ENCODE peak calls at places on chromosomes 12 and 14, in four cellular contexts. L, S, M and H are unnamed samples.

GRCh38 chr14:92844220-92844619 is 50.1 kb downstream of the GOLGA5 start:
- DNase-seq in L (no peak), S (no peak), M (peak), H (no peak)

GRCh38 chr14:104598461-104599273 is 5.9 kb downstream of the TMEM179 start:
- DNase-seq in L (no peak), S (no peak), M (no peak), H (peak)

GRCh38 chr12:108694812-108695278 is 36.5 kb downstream of the CORO1C start:
- DNase-seq in L (no peak), S (no peak), M (no peak), H (no peak)

GRCh38 chr14:91270619-91271018 is 26.1 kb upstream of the GPR68 start:
- DNase-seq in L (no peak), S (no peak), M (no peak), H (peak)

GRCh38 chr12:13204428-13204827 is 7.9 kb downstream of the EMP1 start:
- DNase-seq in L (no peak), S (no peak), M (no peak), H (no peak)

GRCh38 chr14:65361920-65362319 is 50.6 kb upstream of the FUT8 start:
- DNase-seq in L (no peak), S (no peak), M (no peak), H (no peak)

GRCh38 chr12:82714427-82714826 is 27.7 kb downstream of the TMTC2 start:
- DNase-seq in L (no peak), S (no peak), M (no peak), H (no peak)

GRCh38 chr12:94644622-94645021 is 5.7 kb downstream of the TMCC3 start:
- DNase-seq in L (no peak), S (no peak), M (peak), H (no peak)

GRCh38 chr14:78644824-78645559 is 474.8 kb downstream of the NRXN3 start:
- DNase-seq in L (no peak), S (no peak), M (no peak), H (no peak)

GRCh38 chr12:45464699-45465098 is 248.8 kb downstream of the ANO6 start:
- DNase-seq in L (no peak), S (no peak), M (no peak), H (peak)

GRCh38 chr14:104436741-104437701 is 142.5 kb upstream of the C14orf180 start:
- DNase-seq in L (no peak), S (peak), M (no peak), H (peak)

GRCh38 chr14:95442016-95442632 is 74.3 kb downstream of the SYNE3 start:
- DNase-seq in L (no peak), S (no peak), M (no peak), H (no peak)

GRCh38 chr12:24913953-24914352 is 34.9 kb downstream of the BCAT1 start:
- DNase-seq in L (no peak), S (no peak), M (no peak), H (no peak)

GRCh38 chr12:989751-990278 is 1.2 kb upstream of the ERC1 start:
- DNase-seq in L (peak), S (no peak), M (no peak), H (peak)

GRCh38 chr12:114668151-114668891 is 15.7 kb downstream of the TBX3 start:
- DNase-seq in L (peak), S (peak), M (no peak), H (peak)

GRCh38 chr14:76782115-76782884 is 21.0 kb downstream of the VASH1 start:
- DNase-seq in L (no peak), S (peak), M (no peak), H (no peak)

GRCh38 chr12:40957417-40957816 is 230.7 kb upstream of the PDZRN4 start:
- DNase-seq in L (no peak), S (no peak), M (no peak), H (no peak)

GRCh38 chr12:122843472-122843871 is 8.2 kb downstream of the HIP1R start:
- DNase-seq in L (no peak), S (no peak), M (no peak), H (peak)

GRCh38 chr12:38508246-38508645 is 191.7 kb downstream of the ALG10B start:
- DNase-seq in L (no peak), S (no peak), M (no peak), H (no peak)

GRCh38 chr12:130775953-130776856 is 60.1 kb upstream of the RIMBP2 start:
- DNase-seq in L (peak), S (peak), M (no peak), H (no peak)

GRCh38 chr12:63151061-63151897 is at the start of gene AVPR1A:
- DNase-seq in L (no peak), S (peak), M (no peak), H (peak)

GRCh38 chr14:68649461-68650189 is 143.2 kb downstream of the ZFP36L1 start:
- DNase-seq in L (no peak), S (peak), M (no peak), H (no peak)

GRCh38 chr12:48601013-48601756 is 31.3 kb upstream of the LALBA start:
- DNase-seq in L (no peak), S (peak), M (peak), H (no peak)

GRCh38 chr12:111312708-111313107 is 56.2 kb downstream of the PHETA1 start:
- DNase-seq in L (no peak), S (no peak), M (no peak), H (no peak)

GRCh38 chr12:107822356-107822755 is 47.9 kb downstream of the ASCL4 start:
- DNase-seq in L (no peak), S (no peak), M (no peak), H (no peak)

GRCh38 chr12:127327986-127328385 is 939.0 kb upstream of the TMEM132C start:
- DNase-seq in L (no peak), S (no peak), M (no peak), H (no peak)

GRCh38 chr12:70366581-70367267 is 634 bp downstream of the KCNMB4 start:
- DNase-seq in L (peak), S (peak), M (no peak), H (peak)

GRCh38 chr12:78120866-78121590 is 290.3 kb downstream of the NAV3 start:
- DNase-seq in L (no peak), S (no peak), M (no peak), H (peak)

GRCh38 chr12:68199127-68199526 is 26.5 kb downstream of the IL26 start:
- DNase-seq in L (no peak), S (no peak), M (no peak), H (no peak)

DNA sequence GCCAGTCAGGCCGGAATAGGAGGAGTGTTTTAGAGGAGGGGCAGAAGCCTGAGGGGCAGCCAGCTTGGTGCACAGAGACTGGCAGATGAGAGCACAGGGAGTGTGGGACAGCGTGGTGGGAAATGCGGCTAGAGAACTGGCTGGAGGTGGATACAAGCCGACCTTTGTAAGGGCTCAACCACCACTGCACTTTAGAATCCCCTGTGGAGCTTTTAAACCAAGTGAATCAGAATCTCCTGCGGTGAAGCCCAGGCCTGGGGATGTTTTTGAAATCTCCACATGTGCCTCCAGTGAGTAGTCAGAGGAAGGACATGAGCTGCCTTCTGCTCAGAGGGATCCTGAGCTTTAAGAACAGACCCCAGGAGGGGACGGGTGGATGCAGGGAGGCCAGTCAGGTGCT is 10.9 kb upstream of the PCED1B start:
- DNase-seq in L (no peak), S (peak), M (no peak), H (no peak)
- TF ChIP-seq TCF12 in L (no peak), S (no peak), M (no peak), H (no peak)

DNA sequence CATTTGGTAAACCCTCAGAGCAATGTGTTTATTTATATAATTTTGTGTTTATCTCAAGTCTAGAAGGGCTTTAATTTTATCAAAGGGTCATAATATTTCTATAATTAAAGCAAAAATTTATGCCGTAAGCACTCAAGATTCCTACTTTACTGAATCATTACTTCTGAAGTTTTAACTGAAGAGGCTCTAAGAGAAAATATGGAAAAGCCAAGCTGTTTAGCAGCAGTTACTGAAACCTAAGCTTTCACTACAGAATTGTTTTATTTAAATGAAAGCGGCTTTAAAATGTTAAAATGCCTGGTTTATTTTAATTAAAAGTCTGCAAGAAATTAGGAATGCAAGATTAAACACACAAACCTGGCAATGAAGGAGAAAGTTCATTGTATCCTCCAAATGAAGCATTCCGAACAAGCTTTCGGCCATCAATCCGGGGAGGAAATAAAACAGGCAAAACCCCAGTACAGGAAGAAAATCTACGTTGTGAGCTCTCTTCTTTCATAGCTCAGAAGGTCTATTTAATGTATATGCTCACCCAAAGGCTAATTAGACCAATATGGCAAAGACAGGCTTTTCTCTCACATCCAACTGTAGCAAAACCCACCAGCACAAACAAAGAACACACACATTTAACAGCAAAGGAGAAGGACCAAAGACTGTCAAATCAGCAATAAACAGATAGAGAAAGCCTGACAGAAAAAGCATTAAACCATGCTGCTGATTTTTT is 74.1 kb upstream of the BBS10 start:
- DNase-seq in L (no peak), S (no peak), M (no peak), H (peak)
- TF ChIP-seq TAF1 in L (no peak), S (no peak), M (no peak), H (no peak)

DNA sequence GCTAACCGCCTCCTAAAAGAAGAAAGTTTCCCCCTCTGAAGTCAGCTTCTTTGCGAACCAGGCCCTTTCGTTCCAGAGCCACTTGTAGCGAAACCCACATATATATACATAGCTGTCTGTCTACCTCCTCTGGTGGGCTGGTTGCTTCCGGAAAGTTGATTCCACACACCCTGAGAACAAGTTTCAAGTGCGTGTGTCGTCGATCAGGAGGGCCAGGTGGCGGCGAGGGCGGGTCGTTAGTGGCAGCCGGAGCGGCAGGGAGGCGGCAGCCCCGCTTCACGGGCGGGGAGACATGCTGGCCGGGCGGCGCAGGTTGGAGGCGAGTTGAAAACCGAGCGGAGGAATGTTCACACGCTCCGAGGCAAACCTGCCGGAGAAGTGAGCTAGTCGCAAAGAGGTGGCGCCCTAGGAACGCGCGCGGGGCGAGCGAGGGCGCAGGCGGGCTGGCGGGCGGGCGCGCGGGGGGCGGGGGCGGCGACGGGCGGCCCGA is 2.6 kb downstream of the PTHLH start:
- DNase-seq in L (peak), S (peak), M (peak), H (no peak)
- TF ChIP-seq TCF12 in L (no peak), S (no peak), M (peak), H (no peak)

GRCh38 chr14:56686416-56686815 is 106.8 kb downstream of the TMEM260 start:
- DNase-seq in L (peak), S (peak), M (no peak), H (no peak)
- TF ChIP-seq TAF1 in L (no peak), S (no peak), M (no peak), H (no peak)

DNA sequence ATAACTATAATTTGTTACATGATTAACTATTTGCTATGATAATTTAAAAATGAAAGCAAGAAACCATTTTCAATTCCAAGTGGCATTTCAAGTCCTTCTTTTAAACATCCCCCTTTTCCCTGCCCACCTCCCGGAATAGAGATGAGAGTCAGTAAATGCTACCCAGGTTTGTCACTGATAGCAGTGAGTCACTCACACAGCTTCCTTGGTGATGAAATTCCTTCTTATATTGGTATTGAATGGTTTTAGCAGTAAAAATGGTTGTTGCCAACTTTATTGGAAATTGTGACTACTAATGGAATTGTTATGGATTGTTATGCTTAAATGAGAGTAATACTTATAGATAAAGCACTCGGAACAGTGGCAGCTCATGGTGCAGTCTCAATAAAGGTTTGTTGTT is 90.5 kb downstream of the PPM1A start:
- DNase-seq in L (no peak), S (no peak), M (no peak), H (no peak)
- TF ChIP-seq TCF12 in L (no peak), S (no peak), M (no peak), H (no peak)

GRCh38 chr14:81536125-81536771 is 2.6 kb upstream of the SEL1L start:
- DNase-seq in L (no peak), S (no peak), M (no peak), H (no peak)
- TF ChIP-seq TAF1 in L (no peak), S (no peak), M (no peak), H (no peak)

DNA sequence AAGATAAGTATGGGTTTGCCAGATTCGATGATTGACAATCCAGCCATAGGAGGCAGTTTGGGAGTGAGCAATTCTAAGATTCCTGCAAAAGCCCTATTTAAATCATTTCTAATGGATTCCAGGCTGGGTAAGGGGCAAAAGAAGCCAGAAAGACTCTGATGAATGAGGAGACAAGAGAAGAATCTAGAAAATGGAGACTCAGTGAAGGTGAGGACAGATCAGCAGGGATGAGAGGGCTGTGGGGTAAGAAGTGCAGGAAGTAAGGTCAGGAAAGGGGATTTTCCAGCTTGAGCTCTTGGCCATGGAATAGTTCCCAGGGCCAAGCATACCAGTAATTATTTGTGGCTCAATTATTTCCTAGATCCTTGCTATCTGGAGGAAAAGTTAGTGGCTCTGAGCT is 87.3 kb downstream of the TMX1 start:
- DNase-seq in L (no peak), S (no peak), M (no peak), H (no peak)
- TF ChIP-seq TCF12 in L (no peak), S (no peak), M (no peak), H (no peak)

GRCh38 chr14:101639257-101639833 is 78.0 kb downstream of the DIO3 start:
- DNase-seq in L (no peak), S (no peak), M (no peak), H (no peak)
- TF ChIP-seq TAF1 in L (no peak), S (no peak), M (no peak), H (no peak)

DNA sequence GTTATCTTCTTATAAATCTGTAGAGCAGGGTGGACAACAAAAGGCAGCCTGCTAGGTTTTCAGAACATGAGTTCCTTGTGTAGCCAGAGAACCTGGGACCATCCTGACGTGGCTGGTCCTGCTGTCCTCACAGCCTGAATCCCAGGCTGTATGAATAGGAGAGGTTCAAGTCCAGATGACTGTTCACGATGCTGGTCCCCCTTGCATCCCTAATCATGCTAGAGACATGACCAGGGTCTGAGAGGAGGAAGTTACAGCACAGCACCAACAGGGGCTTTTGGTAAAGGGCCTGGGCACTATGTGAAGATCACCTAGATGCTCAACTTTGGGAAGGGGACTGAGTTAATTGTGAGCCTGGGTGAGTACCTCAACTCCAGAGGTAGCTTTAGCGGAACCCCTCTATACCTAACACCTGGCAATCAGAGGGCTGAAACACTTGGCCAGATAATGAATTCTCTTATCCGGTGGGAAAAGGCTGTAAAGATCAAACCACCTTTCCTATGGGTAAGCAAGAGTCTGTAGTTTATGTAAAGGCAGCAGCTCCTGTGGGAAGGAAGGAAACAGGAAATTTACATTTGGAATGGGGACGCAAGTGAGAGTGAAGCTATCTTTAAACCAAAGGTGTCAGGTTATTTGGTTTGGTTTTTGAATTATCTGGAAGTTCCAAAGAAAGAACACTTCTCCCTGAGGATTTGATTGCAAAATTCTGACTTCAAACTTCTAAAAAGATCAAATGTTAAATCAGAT is 112.8 kb downstream of the DAD1 start:
- DNase-seq in L (no peak), S (no peak), M (no peak), H (no peak)
- TF ChIP-seq TCF12 in L (no peak), S (no peak), M (no peak), H (no peak)